ENCODE peak calls at places on chromosomes 3 and 15, in four cellular contexts. X is uterus, C is breast epithelium, Z is stomach. L is an unnamed sample.

GRCh38 chr3:184618793-184619192 is 57.2 kb downstream of the EPHB3 start:
- DNase-seq in X (no peak), C (no peak), Z (no peak), L (no peak)

GRCh38 chr3:57512174-57512573 is 32.0 kb downstream of the DNAH12 start:
- DNase-seq in C (no peak), X (no peak), Z (no peak), L (no peak)

GRCh38 chr3:162141232-162141631 is 644.6 kb downstream of the OTOL1 start:
- DNase-seq in Z (no peak), X (no peak), C (no peak), L (no peak)

GRCh38 chr3:89116486-89116885 is 9.1 kb downstream of the EPHA3 start:
- DNase-seq in X (no peak), Z (no peak), C (no peak), L (no peak)

GRCh38 chr15:34318277-34319079 is 19.1 kb downstream of the SLC12A6 start:
- DNase-seq in Z (peak; percentile 67), C (peak; percentile 64), X (peak; percentile 41), L (no peak)

GRCh38 chr3:141111364-141112150 is 60.4 kb downstream of the SPSB4 start:
- DNase-seq in X (no peak), C (no peak), Z (no peak), L (no peak)

GRCh38 chr3:14565791-14566588 is 25.8 kb upstream of the GRIP2 start:
- DNase-seq in Z (peak; percentile 35), C (no peak), X (no peak), L (no peak)

GRCh38 chr15:34085746-34086145 is 15.9 kb downstream of the EMC7 start:
- DNase-seq in Z (no peak), C (no peak), X (no peak), L (no peak)

GRCh38 chr3:177899275-177900067 is 636.8 kb upstream of the KCNMB2 start:
- DNase-seq in C (no peak), Z (no peak), X (no peak), L (peak; percentile 46)

GRCh38 chr3:46714728-46715506 is 2.8 kb downstream of the PRSS50 start:
- DNase-seq in X (no peak), C (peak; percentile 7), Z (no peak), L (peak; percentile 3)

GRCh38 chr3:46712191-46713047 is 5.2 kb downstream of the PRSS50 start:
- DNase-seq in Z (no peak), X (peak; percentile 6), C (no peak), L (no peak)

GRCh38 chr3:46713048-46713897 is 4.4 kb downstream of the PRSS50 start:
- DNase-seq in Z (no peak), X (no peak), C (peak; percentile 47), L (no peak)

GRCh38 chr3:46715507-46716175 is 2.0 kb downstream of the PRSS50 start:
- DNase-seq in C (peak; percentile 31), X (no peak), Z (peak; percentile 24), L (no peak)

GRCh38 chr3:46713898-46714552 is 3.6 kb downstream of the PRSS50 start:
- DNase-seq in Z (peak; percentile 24), C (peak; percentile 45), X (no peak), L (peak; percentile 65)
- TF ChIP-seq POLR2A in Z (no peak), C (no peak), X (no peak), L (no peak)

GRCh38 chr3:168088106-168088722 is 7.5 kb downstream of the GOLIM4 start:
- DNase-seq in X (no peak), C (no peak), Z (no peak), L (no peak)
- TF ChIP-seq CTCF in X (no peak), C (no peak), Z (no peak), L (no peak)

GRCh38 chr15:43376017-43376705 is 5.3 kb downstream of the TUBGCP4 start:
- DNase-seq in C (no peak), X (no peak), Z (no peak), L (no peak)

GRCh38 chr15:43370310-43370974 is 401 bp downstream of the ZSCAN29 start:
- DNase-seq in C (no peak), X (no peak), Z (peak; percentile 28), L (peak; percentile 72)

DNA sequence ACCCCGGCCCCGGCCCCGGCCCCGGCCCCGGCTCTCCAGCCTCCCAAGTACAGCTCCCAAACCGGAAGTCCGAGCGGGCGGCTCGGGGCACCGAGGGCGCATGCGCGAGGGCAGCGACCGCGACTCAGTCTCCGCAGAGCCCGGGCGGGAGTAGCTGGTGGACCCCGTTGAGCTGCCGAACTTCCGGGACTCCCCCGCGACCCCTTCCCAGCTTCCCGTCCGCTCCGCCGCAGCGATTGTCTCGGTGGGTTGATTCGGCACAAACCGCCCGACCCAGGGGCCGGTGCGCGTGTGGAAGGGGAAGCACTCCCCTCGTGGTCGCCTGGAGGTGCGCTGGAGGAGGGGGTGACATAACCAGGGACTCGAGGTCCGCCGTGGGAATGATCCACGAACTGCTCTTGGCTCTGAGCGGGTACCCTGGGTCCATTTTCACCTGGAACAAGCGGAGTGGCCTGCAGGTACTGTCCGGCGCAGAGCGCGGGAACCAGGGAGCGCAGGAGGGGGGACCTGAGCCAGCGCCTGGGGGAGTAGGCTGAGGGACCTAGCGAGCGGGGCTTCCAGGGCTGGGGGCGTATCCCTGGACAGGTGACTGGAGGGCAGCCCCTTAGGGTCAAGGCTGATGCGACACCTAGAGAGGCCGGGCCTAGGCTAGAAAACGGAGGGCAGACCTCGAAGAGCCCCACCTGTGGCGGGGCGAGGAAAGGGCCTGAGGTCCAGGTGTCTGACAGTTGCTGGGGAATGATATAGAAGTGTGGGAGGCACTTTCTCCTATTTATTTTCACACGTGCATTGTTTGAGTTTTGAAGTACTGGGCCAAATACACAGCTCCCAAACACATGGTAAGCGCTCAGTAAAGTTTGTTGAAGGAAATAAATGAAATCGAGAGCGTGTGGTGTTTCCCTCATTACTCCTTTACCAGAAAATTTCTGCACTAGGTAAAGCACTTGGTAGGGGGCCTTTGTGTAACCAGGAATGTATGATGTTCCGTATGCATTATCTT is at the start of the genes TUBGCP4 and ZSCAN29:
- DNase-seq in X (peak; percentile 84), C (peak; percentile 72), Z (peak; percentile 78), L (peak; percentile 83)
- TF ChIP-seq POLR2A in X (peak; percentile 19), C (no peak), Z (no peak), L (no peak)

GRCh38 chr3:87001699-87002098 is 10.8 kb upstream of the VGLL3 start:
- DNase-seq in Z (no peak), X (no peak), C (no peak), L (no peak)

GRCh38 chr3:87002346-87002745 is 11.4 kb upstream of the VGLL3 start:
- DNase-seq in Z (no peak), X (no peak), C (no peak), L (no peak)

DNA sequence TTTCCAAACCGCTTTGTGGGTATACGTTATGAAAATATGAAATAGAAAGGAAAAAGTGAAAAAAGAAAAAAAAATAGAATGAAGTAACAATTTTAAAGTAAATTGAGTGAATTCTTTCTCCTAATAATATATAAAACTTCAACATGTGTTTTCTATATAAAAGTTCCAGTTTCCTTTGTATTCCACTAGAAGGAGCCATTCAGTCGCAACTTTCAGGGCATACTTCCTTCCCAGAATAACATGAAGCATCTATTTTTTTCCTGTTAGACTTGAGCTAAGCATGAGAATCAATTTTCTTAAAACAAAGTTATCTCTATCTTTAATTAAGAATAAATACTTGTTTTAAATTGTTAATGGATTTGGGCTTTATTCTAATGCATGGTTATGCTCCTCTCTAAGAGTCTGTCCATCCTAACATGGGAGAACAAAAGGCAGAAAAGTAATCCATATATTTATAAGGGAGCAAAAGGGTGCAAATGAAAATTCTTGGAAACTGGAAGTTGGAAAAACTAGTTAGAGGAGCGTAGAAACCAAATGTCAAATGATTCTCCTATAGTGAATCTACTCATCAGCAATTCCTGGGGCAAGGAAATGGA is 16.0 kb upstream of the VGLL3 start:
- DNase-seq in X (no peak), Z (no peak), C (no peak), L (no peak)
- TF ChIP-seq CTCF in X (peak; percentile 24), Z (no peak), C (no peak), L (no peak)

GRCh38 chr3:149970716-149971402 is at the start of gene PFN2:
- DNase-seq in Z (peak; percentile 64), C (peak; percentile 55), X (peak; percentile 78), L (peak; percentile 93)
- TF ChIP-seq POLR2A in Z (no peak), C (no peak), X (peak; percentile 62), L (peak; percentile 21)